ENCODE peak calls at places on chromosomes 7 and 10, in ten cellular contexts. Y is cardiac fibroblast, I is fibroblast of the aortic adventitia, H is testis, L is PC-3, U is nephron progenitor cell, G is OCI-LY7, S is fibroblast of lung, T is GM20000, E is astrocyte. V is an unnamed sample.

GRCh38 chr7:54419209-54419608 is 123.0 kb upstream of the VSTM2A start:
- DNase-seq in Y (no peak), H (no peak), T (no peak), L (no peak), E (no peak), S (no peak), G (no peak), U (no peak), I (no peak), V (no peak)

GRCh38 chr7:158361326-158361946 is 226.2 kb downstream of the PTPRN2 start:
- DNase-seq in S (no peak), H (no peak), L (no peak), Y (no peak), E (no peak), G (no peak), I (no peak), U (no peak), T (no peak), V (no peak)

GRCh38 chr10:11479307-11479706 is 132.1 kb downstream of the USP6NL start:
- DNase-seq in T (no peak), G (no peak), E (no peak), U (no peak), Y (no peak), I (no peak), L (no peak), H (no peak), S (no peak), V (no peak)

GRCh38 chr10:1400129-1400865 is 337.0 kb downstream of the ADARB2 start:
- DNase-seq in H (peak; percentile 1), S (no peak), U (no peak), I (no peak), T (peak; percentile 15), G (no peak), Y (no peak), L (no peak), E (no peak), V (no peak)

GRCh38 chr10:33334839-33335549 is 527 bp upstream of the NRP1 start:
- DNase-seq in Y (peak; percentile 91), T (peak; percentile 56), H (peak; percentile 76), U (peak; percentile 78), G (no peak), L (peak; percentile 91), S (peak; percentile 97), I (peak; percentile 94), E (peak; percentile 84), V (no peak)

GRCh38 chr7:80699030-80699638 is 60.7 kb downstream of the CD36 start:
- DNase-seq in I (peak; percentile 77), U (peak; percentile 8), H (no peak), L (peak; percentile 85), Y (peak; percentile 76), G (peak; percentile 41), T (peak; percentile 7), E (no peak), S (peak; percentile 73), V (no peak)

GRCh38 chr7:116315293-116315692 is 105.0 kb downstream of the TES start:
- DNase-seq in I (no peak), H (no peak), L (no peak), G (no peak), T (no peak), Y (peak; percentile 71), E (peak; percentile 83), U (no peak), S (peak; percentile 43), V (no peak)

GRCh38 chr7:145331076-145331475 is 495.2 kb upstream of the TPK1 start:
- DNase-seq in H (no peak), E (no peak), T (no peak), Y (no peak), L (no peak), U (no peak), S (no peak), I (no peak), G (no peak), V (no peak)

GRCh38 chr10:100837300-100837699 is 75.5 kb upstream of the SLF2 start:
- DNase-seq in S (no peak), I (no peak), U (no peak), T (no peak), G (no peak), H (no peak), L (no peak), E (no peak), Y (no peak), V (no peak)

GRCh38 chr10:61465216-61465496 is 12.0 kb upstream of the TMEM26 start:
- DNase-seq in T (no peak), E (no peak), H (no peak), L (no peak), U (no peak), I (no peak), Y (no peak), S (no peak), G (no peak), V (no peak)

GRCh38 chr10:61464461-61465215 is 11.5 kb upstream of the TMEM26 start:
- DNase-seq in S (peak; percentile 81), G (no peak), I (peak; percentile 71), H (no peak), Y (peak; percentile 87), U (no peak), L (peak; percentile 94), E (peak; percentile 85), T (no peak), V (no peak)

GRCh38 chr10:61470730-61471129 is 17.5 kb upstream of the TMEM26 start:
- DNase-seq in S (no peak), G (no peak), E (no peak), U (no peak), H (no peak), Y (no peak), T (no peak), L (no peak), I (no peak), V (no peak)

GRCh38 chr10:61463035-61463909 is 10.1 kb upstream of the TMEM26 start:
- DNase-seq in I (peak; percentile 98), T (no peak), L (peak; percentile 90), Y (peak; percentile 77), S (peak; percentile 97), G (no peak), E (peak; percentile 84), U (no peak), H (no peak), V (no peak)

GRCh38 chr10:61465807-61466425 is 12.7 kb upstream of the TMEM26 start:
- DNase-seq in I (peak; percentile 25), S (peak; percentile 47), T (no peak), L (no peak), E (no peak), U (no peak), Y (peak; percentile 62), G (no peak), H (no peak), V (peak; percentile 46)
- TF ChIP-seq CTCF in I (no peak), S (no peak), T (no peak), L (peak; percentile 53), E (no peak), U (no peak), Y (no peak), G (peak; percentile 14), H (no peak), V (no peak)

GRCh38 chr7:70775570-70776156 is 356.3 kb upstream of the GALNT17 start:
- DNase-seq in G (peak; percentile 36), T (no peak), Y (peak; percentile 4), H (no peak), E (peak; percentile 22), I (peak; percentile 39), L (no peak), S (peak; percentile 25), U (no peak), V (no peak)
- TF ChIP-seq CTCF in G (peak; percentile 70), T (no peak), Y (no peak), H (no peak), E (no peak), I (peak; percentile 24), L (no peak), S (peak; percentile 22), U (no peak), V (no peak)

GRCh38 chr10:77687621-77688020 is 50.0 kb upstream of the KCNMA1 start:
- DNase-seq in G (no peak), S (no peak), H (no peak), T (no peak), U (no peak), L (peak; percentile 39), I (no peak), E (no peak), Y (no peak), V (no peak)

GRCh38 chr10:77686096-77686495 is 48.5 kb upstream of the KCNMA1 start:
- DNase-seq in Y (no peak), G (no peak), S (no peak), L (no peak), U (no peak), I (no peak), T (no peak), E (no peak), H (no peak), V (no peak)

GRCh38 chr10:77682408-77683087 is 44.9 kb upstream of the KCNMA1 start:
- DNase-seq in S (no peak), U (no peak), G (no peak), L (no peak), T (no peak), E (no peak), Y (no peak), H (no peak), I (no peak), V (no peak)

GRCh38 chr10:77687018-77687417 is 49.4 kb upstream of the KCNMA1 start:
- DNase-seq in L (no peak), U (no peak), G (no peak), T (no peak), I (no peak), H (no peak), Y (no peak), E (no peak), S (no peak), V (no peak)

GRCh38 chr10:77685494-77685893 is 47.9 kb upstream of the KCNMA1 start:
- DNase-seq in E (no peak), U (no peak), G (no peak), I (no peak), L (no peak), H (no peak), T (no peak), Y (no peak), S (no peak), V (no peak)
- TF ChIP-seq CTCF in E (no peak), U (no peak), G (no peak), I (no peak), L (no peak), H (no peak), T (no peak), Y (no peak), S (no peak), V (no peak)

GRCh38 chr7:151990567-151990966 is 34.3 kb downstream of the GALNTL5 start:
- DNase-seq in Y (peak; percentile 58), U (no peak), L (peak; percentile 57), E (peak; percentile 15), H (no peak), G (no peak), S (no peak), I (no peak), T (no peak), V (peak; percentile 57)

GRCh38 chr7:151992375-151992774 is 33.1 kb upstream of the GALNT11 start:
- DNase-seq in E (no peak), S (peak; percentile 28), L (peak; percentile 68), T (peak; percentile 29), U (peak; percentile 61), H (peak; percentile 52), G (peak; percentile 15), I (peak; percentile 21), Y (peak; percentile 15), V (peak; percentile 75)

GRCh38 chr7:151982806-151983205 is 26.6 kb downstream of the GALNTL5 start:
- DNase-seq in T (no peak), U (no peak), L (no peak), E (no peak), S (no peak), G (no peak), Y (no peak), H (no peak), I (no peak), V (no peak)

GRCh38 chr7:151984612-151985011 is 28.4 kb downstream of the GALNTL5 start:
- DNase-seq in T (no peak), H (no peak), Y (no peak), L (no peak), G (no peak), E (no peak), I (no peak), U (no peak), S (no peak), V (no peak)

GRCh38 chr7:151987748-151988529 is 31.7 kb downstream of the GALNTL5 start:
- DNase-seq in G (no peak), Y (peak; percentile 53), E (peak; percentile 65), S (peak; percentile 36), I (peak; percentile 85), T (no peak), H (no peak), U (no peak), L (no peak), V (no peak)
- TF ChIP-seq CTCF in G (no peak), Y (no peak), E (no peak), S (no peak), I (no peak), T (no peak), H (no peak), U (no peak), L (no peak), V (no peak)